ENCODE peak calls at places on chromosomes 4 and X, in five cellular contexts. T is GM19239, J is NAMALWA, C is Right ventricle myocardium superior, D is head of caudate nucleus. B is an unnamed sample.

GRCh38 chrX:19785647-19786046 is 101.8 kb downstream of the SH3KBP1 start:
- DNase-seq in J (no peak), T (no peak), D (no peak), C (no peak), B (no peak)

GRCh38 chr4:39823193-39823592 is 125.3 kb downstream of the UBE2K start:
- DNase-seq in C (no peak), T (no peak), J (no peak), D (no peak), B (no peak)

GRCh38 chr4:155047755-155048154 is 160.7 kb upstream of the NPY2R start:
- DNase-seq in D (no peak), J (no peak), C (no peak), T (no peak), B (no peak)

GRCh38 chr4:47326067-47326466 is 137.4 kb downstream of the COMMD8 start:
- DNase-seq in J (no peak), T (no peak), D (no peak), C (no peak), B (no peak)

GRCh38 chrX:49163555-49164419 is 1.2 kb downstream of the MAGIX start:
- DNase-seq in T (no peak), J (peak), C (peak), D (peak), B (peak)

GRCh38 chr4:77156912-77157858 is at the start of gene CCNG2:
- DNase-seq in D (peak), T (peak), C (peak), J (peak), B (peak)

GRCh38 chr4:32031026-32031425 is 1310.9 kb downstream of the PCDH7 start:
- DNase-seq in T (no peak), C (no peak), J (no peak), D (no peak), B (no peak)

GRCh38 chr4:81255524-81255923 is 40.5 kb upstream of the PRKG2 start:
- DNase-seq in C (no peak), J (no peak), T (no peak), D (no peak), B (no peak)

GRCh38 chr4:77201343-77201742 is 44.3 kb downstream of the CCNG2 start:
- DNase-seq in J (no peak), D (no peak), T (no peak), C (no peak), B (no peak)

GRCh38 chr4:27006646-27007045 is 146.0 kb downstream of the STIM2 start:
- DNase-seq in J (peak), C (no peak), T (no peak), D (no peak), B (no peak)

GRCh38 chr4:76306882-76307669 is 543 bp downstream of the STBD1 start:
- DNase-seq in C (peak), J (no peak), D (peak), T (peak), B (no peak)

GRCh38 chr4:1589098-1589497 is 95.0 kb downstream of the FAM53A start:
- DNase-seq in J (no peak), T (no peak), C (no peak), D (no peak), B (no peak)

GRCh38 chr4:151407466-151408379 is 1.3 kb upstream of the FHIP1A start:
- DNase-seq in D (peak), C (peak), T (peak), J (no peak), B (peak)

GRCh38 chr4:12583286-12583685 is 900.9 kb downstream of the RAB28 start:
- DNase-seq in C (no peak), J (no peak), T (no peak), D (no peak), B (no peak)

B was measured in GM12864.